ENCODE peak calls at places on chromosome 13, in seven cellular contexts. W is GM12865, A is AG10803, Z is coronary artery, C is heart right ventricle, L is choroid plexus epithelial cell, M is esophagus squamous epithelium. Y is an unnamed sample.

GRCh38 chr13:31625115-31625514 is 114.2 kb upstream of the RXFP2 start:
- DNase-seq in W (no peak), A (peak; percentile 61), Z (no peak), C (no peak), L (no peak), M (no peak), Y (peak; percentile 66)

GRCh38 chr13:75581874-75582640 is 32.5 kb downstream of the UCHL3 start:
- DNase-seq in W (no peak), A (no peak), Z (no peak), C (no peak), L (peak; percentile 24), M (no peak), Y (no peak)

GRCh38 chr13:21344662-21345176 is 114.4 kb downstream of the ZDHHC20 start:
- DNase-seq in W (peak; percentile 70), A (no peak), Z (no peak), C (no peak), L (no peak), M (no peak), Y (no peak)

GRCh38 chr13:94073006-94073744 is 406.3 kb downstream of the DCT start:
- DNase-seq in W (no peak), A (peak; percentile 91), Z (no peak), C (no peak), L (peak; percentile 86), M (no peak), Y (peak; percentile 72)

GRCh38 chr13:77729502-77730221 is 32.2 kb downstream of the SLAIN1 start:
- DNase-seq in W (peak; percentile 84), A (no peak), Z (no peak), C (no peak), L (no peak), M (no peak), Y (no peak)

GRCh38 chr13:31807090-31807541 is 67.8 kb downstream of the RXFP2 start:
- DNase-seq in W (peak; percentile 36), A (peak; percentile 64), Z (no peak), C (no peak), L (peak; percentile 5), M (no peak), Y (peak; percentile 16)

GRCh38 chr13:99351772-99352171 is 44.6 kb upstream of the GPR183 start:
- DNase-seq in W (no peak), A (no peak), Z (no peak), C (no peak), L (no peak), M (no peak), Y (no peak)

GRCh38 chr13:89783221-89783755 is 1564.2 kb upstream of the MIR17HG start:
- DNase-seq in W (no peak), A (no peak), Z (no peak), C (no peak), L (no peak), M (no peak), Y (no peak)

GRCh38 chr13:110319774-110320509 is 12.9 kb downstream of the COL4A2 start:
- DNase-seq in W (no peak), A (peak; percentile 77), Z (peak; percentile 81), C (no peak), L (peak; percentile 80), M (no peak), Y (peak; percentile 79)

GRCh38 chr13:36904219-36904618 is 15.8 kb downstream of the SMAD9 start:
- DNase-seq in W (no peak), A (no peak), Z (no peak), C (no peak), L (no peak), M (no peak), Y (no peak)

GRCh38 chr13:84651288-84651687 is 769.0 kb upstream of the SLITRK1 start:
- DNase-seq in W (no peak), A (peak; percentile 47), Z (no peak), C (peak; percentile 24), L (peak; percentile 95), M (no peak), Y (peak; percentile 85)

GRCh38 chr13:41463823-41464602 is 6.7 kb downstream of the RGCC start:
- DNase-seq in W (peak; percentile 27), A (no peak), Z (no peak), C (no peak), L (no peak), M (no peak), Y (no peak)

GRCh38 chr13:105147481-105147880 is 1388.0 kb downstream of the EFNB2 start:
- DNase-seq in W (no peak), A (no peak), Z (no peak), C (no peak), L (peak; percentile 22), M (no peak), Y (peak; percentile 12)

GRCh38 chr13:101157261-101157660 is 259.0 kb downstream of the NALCN start:
- DNase-seq in W (no peak), A (peak; percentile 42), Z (no peak), C (no peak), L (no peak), M (no peak), Y (no peak)

GRCh38 chr13:104111031-104111430 is 1044.8 kb upstream of the SLC10A2 start:
- DNase-seq in W (no peak), A (no peak), Z (no peak), C (no peak), L (peak; percentile 22), M (no peak), Y (peak; percentile 72)

GRCh38 chr13:95624020-95624419 is 20.5 kb downstream of the DZIP1 start:
- DNase-seq in W (peak; percentile 70), A (peak; percentile 67), Z (no peak), C (no peak), L (peak; percentile 82), M (no peak), Y (peak; percentile 76)

GRCh38 chr13:21124853-21125252 is 51.5 kb downstream of the SKA3 start:
- DNase-seq in W (no peak), A (peak; percentile 39), Z (no peak), C (no peak), L (peak; percentile 71), M (no peak), Y (peak; percentile 67)

GRCh38 chr13:30486230-30487074 is 20.7 kb upstream of the HMGB1 start:
- DNase-seq in W (no peak), A (peak; percentile 21), Z (no peak), C (no peak), L (no peak), M (no peak), Y (no peak)

GRCh38 chr13:75749407-75749806 is 113.3 kb downstream of the LMO7 start:
- DNase-seq in W (no peak), A (peak; percentile 67), Z (no peak), C (no peak), L (no peak), M (no peak), Y (peak; percentile 39)

GRCh38 chr13:25375727-25376358 is 4.1 kb downstream of the ATP8A2 start:
- DNase-seq in W (peak; percentile 54), A (peak; percentile 38), Z (no peak), C (peak; percentile 13), L (peak; percentile 65), M (no peak), Y (peak; percentile 63)
- TF ChIP-seq CTCF in W (peak; percentile 61), A (peak; percentile 71), Z (peak; percentile 22), C (peak; percentile 65), L (peak; percentile 78), M (peak; percentile 53), Y (peak; percentile 68)

DNA sequence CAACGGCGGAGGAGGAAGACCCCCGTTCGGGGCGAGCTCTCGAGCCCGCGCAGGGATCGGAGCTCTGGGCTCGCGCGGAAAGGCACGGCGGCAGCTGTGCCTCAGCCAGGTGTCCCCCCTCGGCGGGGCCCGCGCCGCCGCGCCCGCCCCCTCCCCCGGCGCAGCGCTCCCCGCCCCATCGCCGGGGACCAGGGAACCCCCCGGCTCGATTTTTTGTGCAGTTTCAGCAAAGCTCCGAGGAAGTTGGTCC is 110.0 kb downstream of the KCNRG start:
- DNase-seq in W (no peak), A (no peak), Z (no peak), C (no peak), L (no peak), M (no peak), Y (no peak)
- H3K4me3 ChIP-seq in W (peak overlapping the region; percentile 90), A (peak overlapping the region; percentile 94), Z (peak overlapping the region; percentile 97), C (peak overlapping the region; percentile 94), L (peak overlapping the region; percentile 98), M (peak overlapping the region; percentile 96), Y (peak overlapping the region; percentile 64)

GRCh38 chr13:49789961-49790360 is 2.5 kb downstream of the KPNA3 start:
- DNase-seq in W (no peak), A (no peak), Z (no peak), C (no peak), L (no peak), M (no peak), Y (no peak)

GRCh38 chr13:49791214-49791752 is 1.2 kb downstream of the KPNA3 start:
- DNase-seq in W (peak; percentile 73), A (peak; percentile 14), Z (no peak), C (no peak), L (peak; percentile 55), M (no peak), Y (peak; percentile 39)

GRCh38 chr13:49791753-49792549 is 531 bp downstream of the KPNA3 start:
- DNase-seq in W (peak; percentile 68), A (peak; percentile 38), Z (peak; percentile 82), C (peak; percentile 31), L (peak; percentile 52), M (no peak), Y (peak; percentile 35)

DNA sequence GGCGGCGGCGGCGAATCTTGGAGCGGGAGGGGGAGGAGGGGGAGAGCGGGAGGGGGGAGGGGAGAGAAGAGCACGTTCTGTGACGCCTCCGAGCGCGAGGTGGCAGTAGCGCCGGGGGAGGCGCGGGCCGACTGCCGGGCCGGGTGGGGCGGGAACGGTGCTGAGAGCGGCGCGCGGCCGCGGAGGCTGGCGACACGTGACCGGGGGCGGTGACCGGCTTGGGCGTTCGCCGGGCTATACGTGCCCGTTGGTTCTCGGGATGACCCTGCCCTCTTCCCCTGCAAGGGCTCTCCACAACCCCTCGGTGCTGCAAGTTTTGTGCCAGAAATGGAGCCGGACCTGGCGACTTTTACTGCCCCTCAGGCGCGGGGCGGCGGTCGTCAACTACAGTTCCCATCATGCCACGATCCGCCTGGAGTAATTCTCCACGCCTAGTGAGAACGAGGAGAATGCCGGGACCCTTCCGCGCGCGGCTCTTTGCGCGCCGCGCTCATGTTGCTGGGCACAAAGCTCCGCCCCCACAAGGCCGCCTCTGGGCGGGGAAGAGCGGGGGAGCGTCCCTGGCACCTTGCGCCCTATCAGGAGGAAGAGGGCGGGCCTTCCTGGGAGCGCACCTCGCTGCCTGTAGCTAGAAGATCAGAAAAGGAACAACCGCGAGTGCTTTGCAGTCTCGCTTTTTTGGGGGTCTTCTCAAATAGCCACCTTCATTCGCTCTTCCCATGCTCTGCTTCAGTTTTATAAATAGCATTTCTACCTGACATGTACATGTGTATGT is at the start of gene KPNA3:
- DNase-seq in W (peak; percentile 98), A (peak; percentile 95), Z (peak; percentile 95), C (peak; percentile 95), L (peak; percentile 98), M (peak; percentile 91), Y (peak; percentile 97)
- TF ChIP-seq CTCF in W (peak; percentile 15), A (no peak), Z (no peak), C (peak; percentile 8), L (no peak), M (no peak), Y (no peak)

DNA sequence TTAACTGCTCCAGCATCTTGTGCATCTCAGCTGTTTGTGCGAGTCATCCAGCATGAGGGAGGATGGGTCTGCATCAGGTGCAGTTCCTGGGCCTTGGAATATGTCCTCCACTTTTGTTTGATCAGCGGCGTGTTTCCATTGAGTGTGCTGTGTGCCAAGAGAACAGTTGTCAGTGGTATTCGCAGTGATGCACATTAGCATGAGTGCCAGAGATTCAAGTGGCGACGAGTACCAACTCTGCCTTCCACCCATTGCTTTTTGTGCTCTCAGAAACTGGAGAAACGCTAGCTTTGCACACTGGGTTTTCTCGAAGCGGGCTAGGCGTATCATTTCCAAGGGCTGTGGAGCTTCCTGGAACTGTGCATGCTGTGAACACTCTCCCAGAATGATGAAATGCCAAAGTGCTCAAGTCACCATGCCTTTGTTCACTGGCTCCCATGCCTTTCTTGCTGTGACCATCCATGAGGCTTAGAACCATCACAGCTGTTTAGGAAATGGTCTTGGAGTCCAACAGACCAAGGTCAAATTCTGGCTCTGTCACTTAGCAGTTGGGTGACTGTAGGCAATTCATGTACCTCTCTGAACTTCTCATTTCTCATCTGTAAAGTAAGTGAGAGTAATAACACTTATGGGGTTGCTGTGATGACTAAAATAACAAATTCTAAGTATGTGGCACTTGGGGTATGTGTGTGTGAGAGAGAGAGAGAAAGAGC is 18.4 kb downstream of the LRCH1 start:
- DNase-seq in W (peak; percentile 70), A (peak; percentile 77), Z (no peak), C (no peak), L (peak; percentile 59), M (no peak), Y (peak; percentile 75)
- H3K4me3 ChIP-seq in W (no peak overlapping the region), A (no peak overlapping the region), Z (no peak overlapping the region), C (no peak overlapping the region), L (no peak overlapping the region), M (no peak overlapping the region), Y (no peak overlapping the region)